ENCODE peak calls at places on chromosomes 12 and 14, in five cellular contexts. E is sigmoid colon, Y is gastrocnemius medialis, V is lower lobe of right lung, N is A673. U is an unnamed sample. For H3K9me3 and H3K4me1, the result is how much of the 10 kb centered on the place peaks cover.

GRCh38 chr12:50110762-50111416 is 1.1 kb upstream of the COX14 start:
- DNase-seq in E (peak), V (peak), Y (peak), N (peak), U (peak)

GRCh38 chr12:749871-750270 is 2.5 kb upstream of the WNK1 start:
- DNase-seq in Y (no peak), N (no peak), E (no peak), V (no peak), U (no peak)

GRCh38 chr12:124006582-124007170 is 33.7 kb downstream of the ZNF664 start:
- DNase-seq in E (no peak), Y (no peak), N (no peak), V (no peak), U (no peak)

GRCh38 chr14:91692075-91692474 is 39.8 kb downstream of the CATSPERB start:
- DNase-seq in Y (no peak), N (no peak), V (no peak), E (no peak), U (no peak)

GRCh38 chr14:100333311-100333710 is 10.2 kb downstream of the SLC25A47 start:
- DNase-seq in V (peak), N (no peak), E (no peak), Y (no peak), U (no peak)

GRCh38 chr12:89414322-89414721 is 62.0 kb upstream of the DUSP6 start:
- DNase-seq in V (no peak), N (no peak), Y (no peak), E (no peak), U (no peak)

GRCh38 chr14:74492413-74493342 is at the start of gene NPC2:
- DNase-seq in E (no peak), N (no peak), Y (no peak), V (no peak), U (no peak)

GRCh38 chr12:18706798-18707197 is 31.0 kb downstream of the PLCZ1 start:
- DNase-seq in V (no peak), Y (no peak), E (no peak), N (no peak), U (no peak)

GRCh38 chr12:117489671-117490070 is 128.2 kb upstream of the NOS1 start:
- DNase-seq in N (no peak), V (no peak), E (no peak), Y (peak), U (no peak)

GRCh38 chr14:57512221-57512620 is 18.6 kb upstream of the CCDC198 start:
- DNase-seq in N (peak), Y (no peak), V (no peak), E (no peak), U (no peak)

GRCh38 chr14:53842938-53843337 is 113.7 kb downstream of the BMP4 start:
- DNase-seq in V (no peak), Y (no peak), E (no peak), N (no peak), U (no peak)

GRCh38 chr14:94341654-94342333 is 18.7 kb upstream of the SERPINA6 start:
- DNase-seq in Y (no peak), V (no peak), N (no peak), E (no peak), U (no peak)

GRCh38 chr12:100472325-100472724 is 1.3 kb upstream of the NR1H4 start:
- DNase-seq in Y (no peak), E (no peak), N (no peak), V (no peak), U (no peak)

GRCh38 chr12:24778486-24779304 is 170.2 kb downstream of the BCAT1 start:
- DNase-seq in Y (no peak), V (no peak), E (no peak), N (peak), U (no peak)

GRCh38 chr14:104132981-104133380 is 5.4 kb upstream of the KIF26A start:
- DNase-seq in E (peak), N (no peak), Y (no peak), V (peak), U (no peak)

GRCh38 chr14:59296508-59296907 is 108.0 kb downstream of the DAAM1 start:
- DNase-seq in V (no peak), Y (no peak), E (no peak), N (no peak), U (no peak)

GRCh38 chr14:104967414-104968152 is 10.6 kb downstream of the AHNAK2 start:
- DNase-seq in E (peak), V (peak), Y (peak), N (no peak), U (peak)

GRCh38 chr12:53236443-53237111 is 4.6 kb upstream of the RARG start:
- DNase-seq in N (no peak), V (peak), E (no peak), Y (no peak), U (no peak)

GRCh38 chr12:68279227-68280054 is 26.0 kb upstream of the IL22 start:
- DNase-seq in E (no peak), V (no peak), Y (no peak), N (no peak), U (no peak)

GRCh38 chr14:76844223-76844622 is 18.0 kb downstream of the LRRC74A start:
- DNase-seq in E (peak), N (peak), Y (peak), V (peak), U (peak)

GRCh38 chr12:57852620-57853509 is 6.3 kb upstream of the CTDSP2 start:
- DNase-seq in N (no peak), E (peak), V (peak), Y (peak), U (peak)

GRCh38 chr12:113050808-113051207 is 5.7 kb upstream of the DTX1 start:
- DNase-seq in Y (no peak), E (no peak), V (no peak), N (no peak), U (no peak)

GRCh38 chr14:37024166-37024565 is 148.2 kb downstream of the SLC25A21 start:
- DNase-seq in V (no peak), N (no peak), E (no peak), Y (no peak), U (no peak)

GRCh38 chr14:37021406-37021805 is 151.0 kb downstream of the SLC25A21 start:
- DNase-seq in V (no peak), Y (no peak), E (no peak), N (peak), U (no peak)

GRCh38 chr14:37032863-37033262 is 139.5 kb downstream of the SLC25A21 start:
- DNase-seq in E (no peak), Y (no peak), N (no peak), V (no peak), U (no peak)

GRCh38 chr14:37027188-37027824 is 145.1 kb downstream of the SLC25A21 start:
- DNase-seq in E (no peak), V (no peak), Y (no peak), N (no peak), U (no peak)
- H3K27ac ChIP-seq in E (no peak), V (no peak), Y (no peak), N (no peak), U (no peak)

GRCh38 chr14:101354726-101355125 is 206.6 kb upstream of the DIO3 start:
- DNase-seq in Y (no peak), N (no peak), E (peak), V (no peak), U (peak)

GRCh38 chr14:101352567-101352966 is 208.7 kb upstream of the DIO3 start:
- DNase-seq in N (no peak), E (peak), Y (no peak), V (no peak), U (no peak)

GRCh38 chr14:101355284-101355683 is 206.0 kb upstream of the DIO3 start:
- DNase-seq in E (peak), V (no peak), Y (no peak), N (no peak), U (no peak)

GRCh38 chr14:101351769-101352168 is 209.5 kb upstream of the DIO3 start:
- DNase-seq in E (peak), V (no peak), Y (no peak), N (no peak), U (no peak)

GRCh38 chr14:101353422-101353821 is 207.9 kb upstream of the DIO3 start:
- DNase-seq in Y (no peak), V (no peak), E (no peak), N (no peak), U (no peak)
- H3K9me3 ChIP-seq in Y (under half), V (under half), E (under half), N (under half), U (under half)

DNA sequence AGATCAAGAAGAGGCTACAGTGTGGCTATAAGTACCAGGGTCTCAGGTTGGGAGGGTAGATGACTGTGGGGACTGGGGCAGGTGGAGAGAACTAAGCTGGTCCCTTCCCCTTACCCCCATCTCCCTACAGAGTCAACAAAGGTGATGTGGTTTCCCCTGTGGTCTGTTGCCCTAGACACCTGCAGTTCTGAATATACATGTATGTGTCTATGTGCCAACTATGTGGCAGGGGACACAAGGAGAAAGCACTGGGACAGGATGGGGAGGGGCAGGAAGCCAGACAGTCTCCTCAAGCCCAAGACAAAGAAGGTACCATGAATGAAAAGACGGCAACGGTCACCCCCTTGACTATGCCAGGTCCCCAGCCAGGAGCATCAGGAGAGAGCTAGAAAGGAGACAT is 4.5 kb upstream of the HDAC7 start:
- DNase-seq in E (no peak), N (no peak), V (no peak), Y (no peak), U (no peak)
- H3K4me1 ChIP-seq in E (half or more), N (under half), V (half or more), Y (half or more), U (half or more)

GRCh38 chr12:86724716-86725115 is 468.5 kb upstream of the MGAT4C start:
- DNase-seq in Y (no peak), N (no peak), V (no peak), E (no peak), U (no peak)

GRCh38 chr12:86729798-86730197 is 473.6 kb upstream of the MGAT4C start:
- DNase-seq in V (no peak), N (no peak), E (no peak), Y (no peak), U (no peak)

GRCh38 chr12:86723326-86723725 is 467.1 kb upstream of the MGAT4C start:
- DNase-seq in V (no peak), N (peak), E (no peak), Y (no peak), U (no peak)

GRCh38 chr12:86730233-86730632 is 474.0 kb upstream of the MGAT4C start:
- DNase-seq in V (no peak), E (no peak), N (no peak), Y (no peak), U (no peak)

GRCh38 chr12:86727151-86727550 is 471.0 kb upstream of the MGAT4C start:
- DNase-seq in Y (no peak), E (no peak), V (no peak), N (no peak), U (no peak)
- H3K27ac ChIP-seq in Y (no peak), E (no peak), V (no peak), N (no peak), U (no peak)

GRCh38 chr12:133234971-133235370 is 706 bp downstream of the ANHX start:
- DNase-seq in Y (no peak), E (no peak), V (no peak), N (no peak), U (no peak)

GRCh38 chr12:133231001-133231400 is 4.7 kb downstream of the ANHX start:
- DNase-seq in N (no peak), V (no peak), Y (no peak), E (no peak), U (peak)

GRCh38 chr12:133235401-133236112 is at the start of gene ANHX:
- DNase-seq in Y (no peak), V (no peak), E (no peak), N (no peak), U (peak)

GRCh38 chr12:133233993-133234564 is 1.6 kb downstream of the ANHX start:
- DNase-seq in Y (no peak), E (no peak), N (no peak), V (no peak), U (peak)

GRCh38 chr12:133233006-133233405 is 2.7 kb downstream of the ANHX start:
- DNase-seq in E (no peak), N (no peak), V (no peak), Y (no peak), U (no peak)
- H3K9me3 ChIP-seq in E (under half), N (under half), V (under half), Y (under half), U (under half)

GRCh38 chr12:106097011-106097410 is 41.7 kb downstream of the NUAK1 start:
- DNase-seq in V (no peak), Y (no peak), N (no peak), E (no peak), U (no peak)

GRCh38 chr12:106096376-106096775 is 42.4 kb downstream of the NUAK1 start:
- DNase-seq in Y (peak), E (peak), N (no peak), V (no peak), U (peak)

GRCh38 chr12:106094304-106094703 is 44.5 kb downstream of the NUAK1 start:
- DNase-seq in E (no peak), Y (no peak), N (no peak), V (no peak), U (no peak)

GRCh38 chr12:106101798-106102197 is 37.0 kb downstream of the NUAK1 start:
- DNase-seq in V (no peak), N (no peak), Y (no peak), E (no peak), U (no peak)

DNA sequence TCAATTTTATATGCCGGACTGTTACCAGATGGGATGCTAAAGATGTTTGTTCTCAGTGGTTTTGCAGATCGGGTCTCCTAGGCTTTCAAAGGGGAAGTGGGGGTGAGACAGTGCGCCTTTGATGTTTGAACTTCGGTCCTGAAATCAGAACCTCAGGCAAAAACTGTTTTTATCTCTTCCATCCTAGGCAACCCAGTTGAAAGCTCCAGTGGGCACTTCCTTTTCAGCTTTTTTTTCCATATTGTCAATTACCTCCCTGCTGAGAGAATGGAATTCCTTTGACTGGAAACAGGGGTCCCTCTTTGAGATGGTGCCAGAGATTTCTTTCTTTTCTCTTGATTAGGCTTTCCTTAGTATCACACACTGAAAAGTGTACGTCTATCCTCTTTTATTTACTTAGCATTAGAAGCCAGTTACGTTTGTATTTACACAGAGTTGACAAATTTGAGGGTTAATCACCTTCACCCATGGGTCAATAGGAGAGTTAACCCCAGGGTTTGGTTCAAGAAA is 40.0 kb downstream of the NUAK1 start:
- DNase-seq in N (peak), Y (no peak), E (no peak), V (no peak), U (no peak)
- H3K4me1 ChIP-seq in N (under half), Y (under half), E (under half), V (under half), U (half or more)

DNA sequence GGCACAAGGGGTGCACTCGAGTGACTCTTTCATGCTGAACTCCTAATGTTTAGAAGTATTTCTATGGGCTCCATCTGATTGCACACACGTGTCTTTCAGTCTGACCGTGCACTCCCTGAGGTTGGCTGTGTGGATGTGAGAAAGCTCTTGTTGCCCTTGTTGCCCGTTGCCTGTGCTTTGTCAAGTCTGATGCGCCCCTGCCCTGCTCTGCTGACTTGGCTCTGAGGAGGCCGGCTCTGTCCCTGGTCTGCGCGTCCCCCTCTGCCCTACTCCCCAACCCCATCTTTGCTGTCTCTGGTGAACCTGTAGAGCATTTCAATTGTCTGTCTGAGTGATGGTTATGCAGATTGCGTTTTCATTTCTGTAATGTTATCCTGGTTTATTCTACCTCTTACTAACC is 802.3 kb downstream of the NRXN3 start:
- DNase-seq in Y (no peak), E (no peak), V (no peak), N (no peak), U (no peak)
- H3K27ac ChIP-seq in Y (no peak), E (no peak), V (no peak), N (no peak), U (no peak)

GRCh38 chr14:81953419-81953818 is 419.8 kb upstream of the SEL1L start:
- DNase-seq in V (no peak), Y (no peak), E (no peak), N (no peak), U (no peak)
- H3K9me3 ChIP-seq in V (under half), Y (under half), E (under half), N (under half), U (under half)

DNA sequence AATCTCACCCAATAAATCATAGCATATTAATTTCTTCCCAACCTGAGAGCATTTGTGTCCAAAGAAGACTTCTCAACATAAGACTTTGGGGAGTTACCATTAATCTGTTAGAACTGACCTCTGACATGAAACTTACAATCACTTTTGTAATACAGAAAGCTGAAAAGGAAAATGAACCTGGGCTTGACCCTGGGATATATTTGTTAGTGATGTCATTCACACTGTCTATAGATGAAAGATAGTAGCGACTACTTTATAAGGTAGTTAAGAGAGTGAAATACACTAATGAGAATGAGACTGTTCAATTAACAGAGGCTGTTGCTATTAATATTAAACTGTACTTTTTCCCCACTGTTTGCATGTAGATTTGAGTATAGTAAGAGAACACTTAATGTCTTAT is 1334.8 kb upstream of the TMEM132C start:
- DNase-seq in V (no peak), Y (no peak), N (no peak), E (no peak), U (no peak)
- H3K4me1 ChIP-seq in V (under half), Y (under half), N (under half), E (under half), U (under half)

U was measured in tibial artery.